ENCODE peak calls at places on chromosomes 7 and 10, in five cellular contexts. P is GM23248, X is HCT116, O is hepatocyte, J is fibroblast of lung. U is an unnamed sample.

GRCh38 chr10:11615396-11615795 is 3.9 kb upstream of the USP6NL start:
- DNase-seq in J (no peak), X (no peak), O (no peak), P (no peak), U (no peak)

GRCh38 chr7:47893238-47893637 is 55.0 kb downstream of the PKD1L1 start:
- DNase-seq in X (peak; percentile 12), O (no peak), P (peak; percentile 16), J (no peak), U (peak; percentile 15)

GRCh38 chr10:80055760-80056159 is 22.7 kb upstream of the TMEM254 start:
- DNase-seq in P (no peak), J (no peak), O (no peak), X (no peak), U (no peak)

GRCh38 chr10:60426425-60426824 is 36.8 kb upstream of the ANK3 start:
- DNase-seq in P (peak; percentile 92), X (no peak), O (no peak), J (peak; percentile 96), U (peak; percentile 46)

GRCh38 chr7:33075818-33076483 is 13.4 kb upstream of the NT5C3A start:
- DNase-seq in X (no peak), J (no peak), O (no peak), P (no peak), U (no peak)

GRCh38 chr7:128409435-128410091 is at the start of gene IMPDH1:
- DNase-seq in X (no peak), O (peak; percentile 92), P (peak; percentile 88), J (no peak), U (peak; percentile 83)

GRCh38 chr7:105776068-105776790 is 100.2 kb downstream of the ATXN7L1 start:
- DNase-seq in O (peak; percentile 54), J (peak; percentile 100), P (peak; percentile 100), X (peak; percentile 94), U (no peak)

GRCh38 chr10:84329094-84329611 is 764 bp downstream of the CCSER2 start:
- DNase-seq in X (no peak), P (peak; percentile 76), J (peak; percentile 65), O (peak; percentile 57), U (peak; percentile 72)

GRCh38 chr10:13219685-13220670 is 14.2 kb downstream of the UCMA start:
- DNase-seq in X (peak; percentile 49), P (peak; percentile 14), O (peak; percentile 32), J (peak; percentile 7), U (no peak)

GRCh38 chr7:67056683-67057082 is 60.0 kb downstream of the TYW1 start:
- DNase-seq in X (no peak), J (no peak), P (no peak), O (no peak), U (no peak)

GRCh38 chr7:86995052-86995725 is 64.3 kb downstream of the ELAPOR2 start:
- DNase-seq in O (no peak), X (no peak), J (no peak), P (no peak), U (no peak)

GRCh38 chr7:150631084-150631824 is 931 bp downstream of the GIMAP6 start:
- DNase-seq in O (no peak), P (no peak), J (no peak), X (no peak), U (no peak)

GRCh38 chr10:109958059-109958458 is 34.7 kb upstream of the XPNPEP1 start:
- DNase-seq in J (no peak), O (no peak), X (no peak), P (no peak), U (no peak)

GRCh38 chr7:33101916-33102315 is 7.3 kb downstream of the RP9 start:
- DNase-seq in O (no peak), X (no peak), P (no peak), J (no peak), U (no peak)

GRCh38 chr10:23362879-23363787 is 18.5 kb upstream of the C10orf67 start:
- DNase-seq in X (no peak), P (no peak), J (no peak), O (no peak), U (no peak)

GRCh38 chr10:114397651-114398145 is 6.6 kb downstream of the AFAP1L2 start:
- DNase-seq in P (peak; percentile 10), X (no peak), J (peak; percentile 41), O (peak; percentile 48), U (no peak)

GRCh38 chr7:139860090-139860773 is 31.2 kb downstream of the TBXAS1 start:
- DNase-seq in J (no peak), X (no peak), O (no peak), P (no peak), U (no peak)

GRCh38 chr7:100373261-100373831 is at the start of gene PILRA:
- DNase-seq in P (peak; percentile 49), J (no peak), X (no peak), O (no peak), U (no peak)

GRCh38 chr7:149559711-149560110 is 62.1 kb upstream of the ZNF746 start:
- DNase-seq in P (peak; percentile 75), O (no peak), J (peak; percentile 64), X (no peak), U (no peak)

GRCh38 chr7:137091396-137091795 is 222.9 kb downstream of the CHRM2 start:
- DNase-seq in P (no peak), O (peak; percentile 67), J (peak; percentile 46), X (no peak), U (peak; percentile 27)

GRCh38 chr10:73585223-73585784 is 5.8 kb downstream of the USP54 start:
- DNase-seq in P (peak; percentile 52), X (no peak), O (no peak), J (peak; percentile 54), U (no peak)

GRCh38 chr10:30639946-30640786 is 10.6 kb upstream of the LYZL2 start:
- DNase-seq in O (peak; percentile 69), X (peak; percentile 61), J (peak; percentile 58), P (peak; percentile 77), U (peak; percentile 70)

GRCh38 chr7:29866490-29866930 is 60.2 kb downstream of the WIPF3 start:
- DNase-seq in O (peak; percentile 46), P (peak; percentile 72), X (no peak), J (peak; percentile 51), U (peak; percentile 96)

GRCh38 chr10:100878291-100878910 is 34.4 kb upstream of the SLF2 start:
- DNase-seq in O (peak; percentile 84), J (peak; percentile 59), P (peak; percentile 86), X (peak; percentile 82), U (peak; percentile 84)

GRCh38 chr7:82098410-82098809 is 328.6 kb upstream of the HGF start:
- DNase-seq in O (no peak), J (no peak), P (no peak), X (no peak), U (no peak)

GRCh38 chr7:55288070-55288824 is 76.9 kb upstream of the LANCL2 start:
- DNase-seq in X (no peak), P (peak; percentile 43), J (no peak), O (no peak), U (no peak)

GRCh38 chr7:127396184-127396583 is 3.7 kb upstream of the ZNF800 start:
- DNase-seq in X (no peak), J (no peak), O (no peak), P (peak; percentile 37), U (peak; percentile 33)

DNA sequence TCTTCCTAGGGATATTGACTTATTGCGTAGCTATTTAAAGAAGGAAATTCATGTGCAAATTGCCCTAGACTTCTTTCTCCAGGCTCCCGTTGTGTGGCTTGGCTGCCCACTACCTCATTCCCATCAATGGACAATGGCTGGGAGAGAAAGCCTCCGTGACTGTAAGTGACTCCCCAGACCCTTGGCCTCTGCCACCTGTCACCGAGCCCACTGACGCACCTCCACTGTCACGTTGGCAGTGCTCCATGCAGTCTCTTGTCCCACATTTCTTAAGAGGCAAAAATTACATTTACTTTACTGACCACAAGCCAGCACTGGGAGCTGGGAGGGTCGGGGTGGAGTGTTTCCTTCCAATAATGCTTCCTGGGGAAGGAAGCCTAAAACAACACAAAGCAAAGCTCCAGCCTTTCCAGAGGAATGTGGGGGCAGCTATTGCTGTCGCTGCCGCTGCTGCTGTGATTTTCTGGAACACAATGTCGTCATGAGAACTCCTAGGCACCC is 89.7 kb upstream of the STEAP1B start:
- DNase-seq in O (no peak), P (no peak), J (peak; percentile 94), X (no peak), U (no peak)
- H3K4me3 ChIP-seq in O (no peak overlapping the region), P (no peak overlapping the region), J (no peak overlapping the region), X (no peak overlapping the region), U (no peak overlapping the region)

GRCh38 chr10:77854115-77854514 is 72.4 kb downstream of the DLG5 start:
- DNase-seq in J (no peak), P (no peak), X (no peak), O (no peak), U (no peak)

GRCh38 chr10:77853256-77853655 is 73.3 kb downstream of the DLG5 start:
- DNase-seq in O (no peak), J (no peak), X (no peak), P (no peak), U (no peak)

GRCh38 chr10:77846718-77847311 is 79.7 kb downstream of the DLG5 start:
- DNase-seq in O (peak; percentile 87), P (peak; percentile 81), J (peak; percentile 52), X (peak; percentile 16), U (peak; percentile 88)

GRCh38 chr10:77849039-77849664 is 77.4 kb downstream of the DLG5 start:
- DNase-seq in X (no peak), O (peak; percentile 52), P (no peak), J (no peak), U (no peak)

GRCh38 chr10:77850620-77851231 is 75.8 kb downstream of the DLG5 start:
- DNase-seq in O (no peak), X (no peak), P (no peak), J (no peak), U (no peak)
- H3K9me3 ChIP-seq in O (no peaks in the 10 kb centered on the region), X (no peaks in the 10 kb centered on the region), P (no peaks in the 10 kb centered on the region), J (no peaks in the 10 kb centered on the region), U (no peaks in the 10 kb centered on the region)

DNA sequence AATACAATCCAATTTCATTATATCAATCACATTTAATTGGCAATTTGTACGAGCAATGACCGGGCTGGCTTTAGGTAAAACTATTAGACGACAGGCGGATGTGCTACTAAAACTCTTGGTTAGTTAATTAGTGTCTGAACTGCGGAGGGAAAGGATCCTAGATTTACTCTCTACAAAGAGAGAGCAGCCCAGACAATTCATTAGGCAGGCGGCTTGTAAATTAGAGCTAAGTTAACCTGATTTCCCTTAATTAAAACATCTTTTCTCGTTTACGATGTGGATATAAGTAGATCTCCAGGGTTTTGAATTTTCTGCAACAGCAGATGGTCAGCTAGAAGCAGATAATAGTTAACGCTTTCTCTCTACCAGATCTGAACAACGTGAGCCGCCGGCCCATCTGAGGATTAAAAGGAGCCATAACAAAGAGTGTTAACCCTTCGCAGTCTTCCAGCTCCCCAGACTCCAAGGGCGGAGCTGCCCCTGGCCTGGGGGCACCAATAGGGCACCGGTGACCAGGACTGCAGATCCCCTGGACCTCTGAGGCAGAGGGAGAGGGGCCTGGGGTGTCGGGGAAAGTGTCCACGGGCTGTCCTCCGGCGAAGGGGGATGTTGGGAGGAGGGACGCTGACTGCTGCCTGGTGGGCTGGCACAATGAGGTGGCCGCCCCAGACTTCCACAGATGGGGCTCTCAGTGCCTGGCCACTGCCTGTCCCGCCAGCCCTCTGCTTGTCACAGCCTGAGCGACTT is 6.3 kb upstream of the UNCX start:
- DNase-seq in P (no peak), X (no peak), J (no peak), O (no peak), U (peak; percentile 58)
- TF ChIP-seq EZH2 in P (peak; percentile 76), X (no peak), J (peak; percentile 33), O (no peak), U (no peak)

GRCh38 chr7:38310601-38311057 is 37.2 kb upstream of the TARP start:
- DNase-seq in O (no peak), X (no peak), P (no peak), J (no peak), U (no peak)
- H3K4me3 ChIP-seq in O (no peak overlapping the region), X (no peak overlapping the region), P (peak overlapping the region; percentile 69), J (no peak overlapping the region), U (peak overlapping the region; percentile 38)

U was measured in A673.